ENCODE peak calls at places on chromosomes 3 and 15, in eight cellular contexts. R is astrocyte of the spinal cord, T is Panc1, L is GM12865, Z is natural killer cell, U is foreskin fibroblast, Y is ascending aorta, O is activated B cell treated with CpG ODN at 0.5 μM for 24 hours. V is an unnamed sample.
A peak's percentile ranks its signal among the peaks of the same experiment; 100 is the strongest.

GRCh38 chr15:101438482-101439284 is 50.8 kb downstream of the PCSK6 start:
- DNase-seq in O (no peak), Y (no peak), L (no peak), U (no peak), Z (no peak), T (no peak), R (no peak), V (no peak)

GRCh38 chr3:19541284-19541683 is 392.7 kb downstream of the EFHB start:
- DNase-seq in T (no peak), R (no peak), U (no peak), L (peak; percentile 60), Z (no peak), Y (no peak), O (no peak), V (no peak)

GRCh38 chr3:8993331-8993730 is 30.1 kb upstream of the RAD18 start:
- DNase-seq in R (no peak), Y (no peak), U (no peak), O (no peak), L (no peak), T (no peak), Z (no peak), V (no peak)

GRCh38 chr15:91348812-91349500 is 248.9 kb downstream of the SV2B start:
- DNase-seq in L (no peak), O (no peak), Z (peak; percentile 40), U (no peak), T (no peak), R (no peak), Y (no peak), V (no peak)

GRCh38 chr3:138114988-138115971 is at the start of gene DZIP1L:
- DNase-seq in O (peak; percentile 27), Z (no peak), Y (peak; percentile 81), U (peak; percentile 86), R (peak; percentile 75), L (peak; percentile 43), T (no peak), V (peak; percentile 43)

GRCh38 chr3:185488465-185488864 is 10.4 kb downstream of the TMEM41A start:
- DNase-seq in R (no peak), Y (no peak), O (no peak), Z (no peak), T (no peak), L (no peak), U (no peak), V (no peak)

GRCh38 chr3:48555949-48556795 is 431 bp downstream of the PFKFB4 start:
- DNase-seq in L (no peak), Z (no peak), R (no peak), O (no peak), Y (no peak), U (no peak), T (no peak), V (no peak)

GRCh38 chr3:13016083-13016725 is 57.0 kb downstream of the IQSEC1 start:
- DNase-seq in Z (peak; percentile 63), Y (peak; percentile 80), L (peak; percentile 91), R (no peak), O (peak; percentile 65), U (no peak), T (no peak), V (no peak)

GRCh38 chr15:89179966-89180875 is 41.2 kb downstream of the RLBP1 start:
- DNase-seq in Z (peak; percentile 31), O (no peak), R (peak; percentile 43), Y (no peak), U (no peak), L (peak; percentile 68), T (no peak), V (peak; percentile 46)

GRCh38 chr3:5072100-5072816 is 49.8 kb upstream of the ARL8B start:
- DNase-seq in O (no peak), R (no peak), T (no peak), Z (no peak), U (no peak), L (no peak), Y (no peak), V (no peak)

GRCh38 chr3:48399387-48400172 is 27.6 kb downstream of the FBXW12 start:
- DNase-seq in U (no peak), Y (no peak), Z (peak; percentile 10), T (no peak), L (no peak), R (no peak), O (no peak), V (no peak)

GRCh38 chr3:150216041-150216811 is 191.9 kb upstream of the TSC22D2 start:
- DNase-seq in Z (no peak), R (peak; percentile 90), O (no peak), U (peak; percentile 84), L (no peak), Y (peak; percentile 84), T (no peak), V (no peak)

GRCh38 chr3:113166719-113167492 is 44.5 kb upstream of the BOC start:
- DNase-seq in L (no peak), Y (no peak), O (no peak), T (no peak), Z (no peak), R (peak; percentile 72), U (peak; percentile 84), V (peak; percentile 69)

GRCh38 chr15:36389107-36389506 is 190.3 kb upstream of the CDIN1 start:
- DNase-seq in O (no peak), Y (no peak), T (no peak), R (no peak), Z (no peak), U (no peak), L (no peak), V (no peak)

GRCh38 chr3:98784042-98784441 is 20.9 kb downstream of the ST3GAL6 start:
- DNase-seq in T (no peak), U (no peak), Y (peak; percentile 82), O (no peak), Z (no peak), R (peak; percentile 64), L (no peak), V (no peak)

GRCh38 chr3:175608351-175608750 is 749.2 kb downstream of the NAALADL2 start:
- DNase-seq in O (no peak), Y (no peak), R (peak; percentile 13), U (no peak), T (no peak), Z (no peak), L (no peak), V (no peak)

GRCh38 chr3:10319251-10319650 is 1.7 kb downstream of the SEC13 start:
- DNase-seq in R (no peak), U (no peak), T (no peak), O (no peak), Z (no peak), Y (no peak), L (no peak), V (no peak)

GRCh38 chr15:66293419-66294156 is at the start of gene DIS3L:
- DNase-seq in R (peak; percentile 43), O (peak; percentile 74), T (no peak), Y (peak; percentile 71), Z (peak; percentile 56), L (peak; percentile 83), U (peak; percentile 73), V (no peak)

GRCh38 chr15:81337713-81338157 is 13.8 kb upstream of the STARD5 start:
- DNase-seq in U (peak; percentile 42), R (no peak), O (no peak), L (no peak), T (no peak), Y (no peak), Z (no peak), V (no peak)

GRCh38 chr3:115436767-115437301 is 186.5 kb upstream of the GAP43 start:
- DNase-seq in T (no peak), Y (peak; percentile 61), O (no peak), Z (no peak), U (peak; percentile 98), R (peak; percentile 93), L (no peak), V (peak; percentile 97)

GRCh38 chr15:63947228-63947627 is 99.1 kb downstream of the DAPK2 start:
- DNase-seq in R (no peak), Y (no peak), Z (no peak), L (no peak), T (no peak), U (no peak), O (no peak), V (no peak)

GRCh38 chr3:124557433-124558232 is 172.6 kb upstream of the UMPS start:
- DNase-seq in U (peak; percentile 61), O (no peak), L (no peak), Z (no peak), R (peak; percentile 52), T (no peak), Y (no peak), V (peak; percentile 47)

GRCh38 chr3:4506559-4507009 is 13.4 kb downstream of the ITPR1 start:
- DNase-seq in U (no peak), L (no peak), O (no peak), Z (no peak), R (no peak), T (no peak), Y (no peak), V (no peak)

GRCh38 chr3:12334786-12335185 is 45.9 kb downstream of the PPARG start:
- DNase-seq in L (no peak), Z (no peak), T (no peak), O (no peak), R (no peak), Y (no peak), U (peak; percentile 75), V (no peak)

GRCh38 chr3:30632065-30632464 is 25.7 kb downstream of the TGFBR2 start:
- DNase-seq in Y (no peak), R (no peak), U (peak; percentile 65), T (no peak), O (no peak), Z (no peak), L (no peak), V (no peak)

GRCh38 chr3:163730684-163731083 is 1347.6 kb downstream of the SI start:
- DNase-seq in Z (no peak), Y (no peak), R (no peak), T (no peak), O (no peak), U (no peak), L (no peak), V (no peak)
- TF ChIP-seq CTCF in Z (no peak), Y (no peak), R (no peak), T (no peak), O (no peak), U (no peak), L (no peak), V (no peak)

GRCh38 chr3:24088782-24089181 is 143.7 kb downstream of the NR1D2 start:
- DNase-seq in Y (no peak), T (no peak), U (peak; percentile 48), L (peak; percentile 10), R (peak; percentile 8), Z (no peak), O (no peak), V (peak; percentile 48)
- TF ChIP-seq CTCF in Y (peak; percentile 16), T (peak; percentile 42), U (peak; percentile 58), L (peak; percentile 34), R (peak; percentile 54), Z (no peak), O (no peak), V (peak; percentile 81)

GRCh38 chr15:98853161-98853560 is 154.4 kb downstream of the PGPEP1L start:
- DNase-seq in Y (peak; percentile 96), U (peak; percentile 97), T (no peak), L (peak; percentile 89), R (peak; percentile 96), Z (peak; percentile 81), O (peak; percentile 59), V (peak; percentile 86)
- TF ChIP-seq CTCF in Y (no peak), U (no peak), T (no peak), L (no peak), R (no peak), Z (no peak), O (no peak), V (peak; percentile 42)

DNA sequence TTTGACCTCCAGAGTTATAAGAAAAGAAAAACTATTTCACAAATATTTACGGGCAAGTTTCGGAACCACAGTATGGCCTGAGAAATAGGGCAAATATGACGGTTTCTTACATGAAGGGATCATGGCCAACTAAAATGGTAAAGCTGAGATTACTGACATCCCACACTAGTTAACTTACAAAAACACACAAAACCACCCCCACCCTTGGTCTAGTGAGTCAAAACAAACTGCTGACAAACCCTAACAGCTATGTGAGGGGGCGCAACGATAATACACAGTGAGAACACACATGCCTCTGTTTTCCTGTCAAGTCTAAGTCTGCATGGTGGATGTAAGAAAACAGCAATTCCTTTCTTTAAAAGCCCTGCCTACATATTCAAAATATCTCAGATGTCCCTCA is 32.3 kb downstream of the CBLB start:
- DNase-seq in L (peak; percentile 92), T (no peak), Z (no peak), O (no peak), U (peak; percentile 86), Y (no peak), R (peak; percentile 82), V (peak; percentile 32)
- TF ChIP-seq CTCF in L (no peak), T (no peak), Z (no peak), O (no peak), U (no peak), Y (no peak), R (no peak), V (no peak)

V was measured in HFFc6.